ENCODE peak calls at places on chromosomes 11 and 22, in seven cellular contexts. R is dorsolateral prefrontal cortex; F is adrenal gland; X is right lobe of liver; U is CD8-positive, alpha-beta memory T cell; T is ovary; S is tibial artery. H is an unnamed sample.

GRCh38 chr11:75188671-75189070 is 37.8 kb downstream of the SLCO2B1 start:
- DNase-seq in R (no peak), F (no peak), X (no peak), U (no peak), T (no peak), S (no peak), H (no peak)

GRCh38 chr11:113555071-113555739 is 80.0 kb upstream of the DRD2 start:
- DNase-seq in R (no peak), F (no peak), X (no peak), U (no peak), T (no peak), S (no peak), H (no peak)

GRCh38 chr11:35427158-35427557 is 7.8 kb upstream of the SLC1A2 start:
- DNase-seq in R (no peak), F (no peak), X (no peak), U (no peak), T (no peak), S (peak; percentile 77), H (no peak)

GRCh38 chr22:26362471-26362870 is 66.6 kb upstream of the ASPHD2 start:
- DNase-seq in R (no peak), F (no peak), X (no peak), U (no peak), T (no peak), S (no peak), H (no peak)

GRCh38 chr11:120310875-120311274 is 14.2 kb upstream of the TLCD5 start:
- DNase-seq in R (no peak), F (no peak), X (no peak), U (no peak), T (no peak), S (no peak), H (no peak)

GRCh38 chr11:8382436-8383053 is 118.9 kb upstream of the LMO1 start:
- DNase-seq in R (no peak), F (peak; percentile 80), X (no peak), U (no peak), T (no peak), S (no peak), H (no peak)

GRCh38 chr11:107563702-107564101 is 1.8 kb downstream of the ALKBH8 start:
- DNase-seq in R (no peak), F (peak; percentile 31), X (no peak), U (no peak), T (no peak), S (no peak), H (no peak)

GRCh38 chr11:117730256-117730800 is 66.7 kb downstream of the DSCAML1 start:
- DNase-seq in R (no peak), F (no peak), X (no peak), U (no peak), T (no peak), S (no peak), H (no peak)

GRCh38 chr11:78784321-78785061 is 209.8 kb upstream of the NARS2 start:
- DNase-seq in R (no peak), F (no peak), X (no peak), U (no peak), T (no peak), S (no peak), H (no peak)

GRCh38 chr11:33722579-33723234 is 13.5 kb downstream of the CD59 start:
- DNase-seq in R (no peak), F (peak; percentile 54), X (no peak), U (no peak), T (no peak), S (no peak), H (no peak)

GRCh38 chr11:1513326-1514296 is 27.0 kb upstream of the MOB2 start:
- DNase-seq in R (peak; percentile 36), F (no peak), X (peak; percentile 22), U (no peak), T (no peak), S (no peak), H (no peak)

GRCh38 chr11:78223320-78223954 is 34.7 kb downstream of the USP35 start:
- DNase-seq in R (no peak), F (no peak), X (no peak), U (no peak), T (no peak), S (peak; percentile 34), H (no peak)

GRCh38 chr22:43481528-43482309 is 69.9 kb downstream of the MPPED1 start:
- DNase-seq in R (no peak), F (no peak), X (no peak), U (no peak), T (no peak), S (no peak), H (no peak)

GRCh38 chr22:42299586-42300285 is 29.3 kb upstream of the TCF20 start:
- DNase-seq in R (no peak), F (no peak), X (no peak), U (peak; percentile 46), T (no peak), S (no peak), H (no peak)

GRCh38 chr11:94048310-94048709 is 27.2 kb downstream of the HEPHL1 start:
- DNase-seq in R (no peak), F (no peak), X (no peak), U (no peak), T (no peak), S (no peak), H (no peak)

GRCh38 chr11:2795491-2795991 is 90.0 kb downstream of the CDKN1C start:
- DNase-seq in R (peak; percentile 27), F (peak; percentile 18), X (peak; percentile 25), U (no peak), T (peak; percentile 32), S (no peak), H (peak; percentile 56)

GRCh38 chr22:38611559-38611958 is 41.6 kb upstream of the DMC1 start:
- DNase-seq in R (no peak), F (no peak), X (no peak), U (no peak), T (no peak), S (no peak), H (no peak)

GRCh38 chr11:126334665-126335462 is 20.6 kb upstream of the ST3GAL4 start:
- DNase-seq in R (no peak), F (peak; percentile 17), X (no peak), U (no peak), T (peak; percentile 19), S (no peak), H (no peak)
- H3K27ac ChIP-seq in R (no peak overlapping the region), F (no peak overlapping the region), X (no peak overlapping the region), U (no peak overlapping the region), T (no peak overlapping the region), S (no peak overlapping the region), H (no peak overlapping the region)

GRCh38 chr11:5090668-5091067 is 21.3 kb downstream of the OR52E1 start:
- DNase-seq in R (no peak), F (no peak), X (no peak), U (no peak), T (no peak), S (no peak), H (no peak)

GRCh38 chr11:5096011-5096410 is 26.6 kb downstream of the OR52E1 start:
- DNase-seq in R (no peak), F (no peak), X (no peak), U (no peak), T (no peak), S (no peak), H (no peak)

DNA sequence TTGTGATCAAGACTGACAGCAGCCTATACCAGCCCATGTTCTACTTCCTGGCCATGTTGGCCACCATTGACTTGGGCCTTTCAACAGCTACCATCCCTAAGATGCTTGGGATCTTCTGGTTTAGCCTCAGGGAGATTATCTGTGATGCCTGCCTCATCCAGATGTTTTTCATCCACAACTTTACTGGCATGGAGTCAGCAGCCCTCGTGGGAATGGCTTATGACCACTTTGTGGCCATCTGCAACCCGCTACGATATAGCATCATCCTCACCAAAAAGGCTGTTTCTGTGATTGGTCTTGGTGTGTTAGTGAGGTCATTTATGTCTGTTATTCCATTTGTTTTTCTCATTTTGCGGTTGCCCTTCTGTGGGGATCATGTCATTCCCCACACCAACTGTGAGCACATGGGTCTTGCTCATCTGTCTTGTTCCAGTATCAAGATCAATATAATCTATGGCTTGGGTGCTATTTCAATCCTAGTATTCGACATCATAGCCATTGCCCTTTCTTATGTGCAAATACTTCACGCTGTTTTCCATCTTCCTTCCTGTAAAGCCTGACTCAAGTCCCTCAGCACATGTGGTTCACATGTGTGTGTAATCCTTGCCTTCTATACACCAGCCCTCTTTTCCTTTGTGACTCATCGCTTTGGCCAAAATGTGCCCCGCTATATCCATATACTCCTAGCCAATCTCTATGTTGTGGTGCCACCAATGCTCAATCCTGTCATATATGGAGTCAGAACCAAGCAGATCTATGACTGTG is 23.6 kb downstream of the OR52E1 start:
- DNase-seq in R (no peak), F (no peak), X (no peak), U (no peak), T (no peak), S (no peak), H (no peak)
- H3K27ac ChIP-seq in R (no peak overlapping the region), F (no peak overlapping the region), X (no peak overlapping the region), U (no peak overlapping the region), T (no peak overlapping the region), S (no peak overlapping the region), H (no peak overlapping the region)

GRCh38 chr22:25119609-25120008 is 80.0 kb upstream of the CRYBB3 start:
- DNase-seq in R (no peak), F (no peak), X (no peak), U (no peak), T (no peak), S (no peak), H (no peak)
- H3K27ac ChIP-seq in R (peak overlapping the region; percentile 2), F (no peak overlapping the region), X (peak overlapping the region; percentile 63), U (no peak overlapping the region), T (no peak overlapping the region), S (peak overlapping the region; percentile 6), H (peak overlapping the region; percentile 51)

GRCh38 chr22:24170632-24171031 is 10.7 kb upstream of the SUSD2 start:
- DNase-seq in R (no peak), F (no peak), X (no peak), U (no peak), T (no peak), S (no peak), H (no peak)

GRCh38 chr22:24171822-24172221 is 9.5 kb upstream of the SUSD2 start:
- DNase-seq in R (no peak), F (no peak), X (no peak), U (no peak), T (no peak), S (no peak), H (no peak)

GRCh38 chr22:24166811-24167210 is 14.5 kb upstream of the SUSD2 start:
- DNase-seq in R (no peak), F (no peak), X (no peak), U (no peak), T (no peak), S (no peak), H (no peak)

GRCh38 chr22:24170189-24170588 is 11.1 kb upstream of the SUSD2 start:
- DNase-seq in R (peak; percentile 56), F (no peak), X (no peak), U (no peak), T (no peak), S (no peak), H (no peak)

DNA sequence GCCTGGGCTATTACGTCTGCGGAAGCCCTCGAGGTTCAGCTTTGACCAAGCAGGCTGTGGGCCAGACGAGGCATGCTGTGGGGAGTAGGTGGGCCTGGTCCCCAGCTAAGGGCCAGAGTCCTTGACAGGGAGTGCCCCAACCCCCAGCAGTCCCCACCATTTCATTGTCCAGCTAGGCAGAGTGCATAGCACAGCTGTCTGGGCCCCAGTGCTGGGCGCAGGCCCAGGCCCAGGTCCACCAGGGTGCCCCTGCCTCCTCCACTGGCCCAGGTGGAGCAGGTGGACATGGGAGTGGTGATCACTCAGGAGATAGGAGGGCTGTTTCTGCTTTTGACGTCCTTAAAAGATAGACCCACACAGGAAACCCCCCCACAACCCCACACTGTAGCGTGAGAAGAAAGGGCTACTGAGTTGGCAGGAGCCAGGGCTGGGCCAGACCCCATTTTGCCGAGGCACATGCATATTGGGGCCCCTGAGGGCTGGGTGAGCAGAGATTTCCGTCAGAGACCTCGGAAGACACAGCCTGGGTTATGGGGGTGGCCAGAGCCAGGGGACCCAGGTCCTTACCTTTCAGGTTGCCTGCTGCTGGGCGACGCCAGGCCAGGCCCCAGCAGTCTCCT is 11.7 kb upstream of the SUSD2 start:
- DNase-seq in R (no peak), F (no peak), X (no peak), U (no peak), T (no peak), S (no peak), H (no peak)
- H3K27ac ChIP-seq in R (no peak overlapping the region), F (no peak overlapping the region), X (no peak overlapping the region), U (no peak overlapping the region), T (no peak overlapping the region), S (peak overlapping the region; percentile 46), H (peak overlapping the region; percentile 42)

H was measured in sigmoid colon.